ENCODE peak calls at places on chromosomes 3 and 15, in five cellular contexts. Y, J, V, Q and H are unnamed samples.

GRCh38 chr15:73633991-73634495 is 854 bp upstream of the NPTN start:
- DNase-seq in Y (no peak), J (no peak), V (peak), Q (peak), H (peak)

GRCh38 chr3:140522653-140523380 is 155.0 kb upstream of the TRIM42 start:
- DNase-seq in Y (no peak), J (no peak), V (no peak), Q (no peak), H (no peak)

GRCh38 chr3:146449076-146449475 is 20.3 kb downstream of the PLSCR2 start:
- DNase-seq in Y (no peak), J (no peak), V (no peak), Q (no peak), H (no peak)

GRCh38 chr15:63946524-63947065 is 99.7 kb downstream of the DAPK2 start:
- DNase-seq in Y (no peak), J (no peak), V (no peak), Q (no peak), H (no peak)

GRCh38 chr3:107392549-107393165 is 15.4 kb downstream of the CCDC54 start:
- DNase-seq in Y (no peak), J (no peak), V (no peak), Q (peak), H (no peak)

GRCh38 chr15:43168192-43169107 is 16.8 kb upstream of the CCNDBP1 start:
- DNase-seq in Y (no peak), J (no peak), V (no peak), Q (no peak), H (no peak)

GRCh38 chr3:77247063-77247462 is 207.2 kb downstream of the ROBO2 start:
- DNase-seq in Y (no peak), J (no peak), V (no peak), Q (no peak), H (no peak)

GRCh38 chr15:77617507-77618285 is 15.0 kb downstream of the LINGO1 start:
- DNase-seq in Y (no peak), J (no peak), V (peak), Q (no peak), H (no peak)

GRCh38 chr3:16122155-16122554 is 52.3 kb upstream of the GALNT15 start:
- DNase-seq in Y (no peak), J (no peak), V (no peak), Q (no peak), H (no peak)

GRCh38 chr3:178420033-178420432 is 116.2 kb upstream of the KCNMB2 start:
- DNase-seq in Y (no peak), J (no peak), V (no peak), Q (no peak), H (no peak)

GRCh38 chr3:42010530-42010929 is 48.6 kb upstream of the ULK4 start:
- DNase-seq in Y (no peak), J (no peak), V (no peak), Q (no peak), H (no peak)

GRCh38 chr3:177590826-177591225 is 393.5 kb upstream of the TBL1XR1 start:
- DNase-seq in Y (no peak), J (no peak), V (no peak), Q (no peak), H (no peak)

GRCh38 chr15:49232407-49232806 is 62.4 kb downstream of the GALK2 start:
- DNase-seq in Y (no peak), J (no peak), V (no peak), Q (no peak), H (no peak)

DNA sequence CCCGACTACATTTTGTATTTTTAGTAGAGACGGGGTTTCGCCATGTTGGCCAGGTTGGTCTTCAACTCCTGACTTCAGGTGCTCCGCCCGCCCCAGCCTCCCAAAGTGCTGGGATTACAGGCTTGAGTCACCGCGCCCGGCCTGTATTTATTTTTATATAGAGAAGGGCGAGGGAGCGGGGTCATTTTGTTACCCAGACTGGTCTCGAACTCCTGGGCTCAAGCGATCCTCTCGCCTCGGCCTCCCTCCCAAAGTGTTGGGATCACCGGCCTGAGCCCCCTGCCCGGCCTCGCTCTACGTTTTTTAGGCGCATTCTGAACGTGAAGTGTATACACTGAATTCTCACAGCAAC is 514 bp upstream of the PPP4R2 start:
- DNase-seq in Y (peak), J (no peak), V (no peak), Q (no peak), H (no peak)
- H3K4me3 ChIP-seq in Y (peak), J (peak), V (peak), Q (peak), H (peak)

GRCh38 chr3:111621535-111621934 is 26.4 kb upstream of the ZBED2 start:
- DNase-seq in Y (peak), J (no peak), V (peak), Q (no peak), H (no peak)

DNA sequence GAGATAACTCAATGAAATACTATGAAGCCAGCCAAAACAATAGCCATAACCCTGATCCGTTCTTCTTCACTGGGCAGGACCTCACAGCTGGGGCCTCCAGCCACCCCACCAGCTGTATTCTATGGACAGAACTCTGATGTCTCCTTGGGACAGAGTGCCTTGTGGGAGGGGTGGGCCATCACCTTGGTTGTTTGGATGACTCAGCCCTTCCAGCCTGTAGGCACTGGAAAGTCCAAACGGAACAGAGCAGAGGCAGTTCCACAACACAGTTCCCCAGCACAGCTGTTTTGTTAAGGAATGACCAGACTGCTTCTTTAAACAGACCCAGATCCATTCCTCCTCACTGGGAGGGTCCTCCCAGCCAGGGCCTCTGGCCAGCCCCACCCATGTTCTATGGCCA is 31.9 kb upstream of the ZBED2 start:
- DNase-seq in Y (no peak), J (no peak), V (no peak), Q (no peak), H (no peak)
- H3K4me3 ChIP-seq in Y (no peak), J (no peak), V (no peak), Q (no peak), H (no peak)

GRCh38 chr3:52137311-52137710 is 16.9 kb downstream of the POC1A start:
- DNase-seq in Y (no peak), J (no peak), V (no peak), Q (no peak), H (no peak)

GRCh38 chr3:52132930-52133329 is 21.3 kb downstream of the POC1A start:
- DNase-seq in Y (no peak), J (no peak), V (no peak), Q (no peak), H (no peak)

GRCh38 chr3:52134761-52135160 is 19.5 kb downstream of the POC1A start:
- DNase-seq in Y (no peak), J (no peak), V (no peak), Q (no peak), H (no peak)

GRCh38 chr3:52136513-52136912 is 17.7 kb downstream of the POC1A start:
- DNase-seq in Y (no peak), J (no peak), V (no peak), Q (no peak), H (no peak)

DNA sequence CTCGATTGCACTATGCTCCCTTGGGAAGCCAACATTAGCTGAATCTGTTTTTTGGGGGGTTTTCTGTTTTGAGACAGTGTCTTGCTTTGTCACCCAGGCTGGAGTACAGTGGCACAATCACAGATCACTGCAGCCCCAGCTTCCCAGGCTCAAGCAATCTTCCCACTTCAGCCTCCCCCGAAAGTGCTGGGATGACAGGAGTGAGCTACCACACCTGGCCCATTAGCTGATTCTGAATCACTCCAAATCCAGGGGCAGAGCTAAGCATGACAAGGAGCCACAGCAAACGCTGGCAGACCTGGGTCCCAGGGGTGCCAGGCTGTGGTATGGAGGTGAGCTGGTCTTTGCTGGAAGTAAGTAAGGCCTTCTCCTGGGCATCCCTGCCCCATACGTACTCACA is 18.9 kb downstream of the POC1A start:
- DNase-seq in Y (no peak), J (no peak), V (no peak), Q (no peak), H (no peak)
- H3K4me3 ChIP-seq in Y (no peak), J (no peak), V (no peak), Q (no peak), H (no peak)

DNA sequence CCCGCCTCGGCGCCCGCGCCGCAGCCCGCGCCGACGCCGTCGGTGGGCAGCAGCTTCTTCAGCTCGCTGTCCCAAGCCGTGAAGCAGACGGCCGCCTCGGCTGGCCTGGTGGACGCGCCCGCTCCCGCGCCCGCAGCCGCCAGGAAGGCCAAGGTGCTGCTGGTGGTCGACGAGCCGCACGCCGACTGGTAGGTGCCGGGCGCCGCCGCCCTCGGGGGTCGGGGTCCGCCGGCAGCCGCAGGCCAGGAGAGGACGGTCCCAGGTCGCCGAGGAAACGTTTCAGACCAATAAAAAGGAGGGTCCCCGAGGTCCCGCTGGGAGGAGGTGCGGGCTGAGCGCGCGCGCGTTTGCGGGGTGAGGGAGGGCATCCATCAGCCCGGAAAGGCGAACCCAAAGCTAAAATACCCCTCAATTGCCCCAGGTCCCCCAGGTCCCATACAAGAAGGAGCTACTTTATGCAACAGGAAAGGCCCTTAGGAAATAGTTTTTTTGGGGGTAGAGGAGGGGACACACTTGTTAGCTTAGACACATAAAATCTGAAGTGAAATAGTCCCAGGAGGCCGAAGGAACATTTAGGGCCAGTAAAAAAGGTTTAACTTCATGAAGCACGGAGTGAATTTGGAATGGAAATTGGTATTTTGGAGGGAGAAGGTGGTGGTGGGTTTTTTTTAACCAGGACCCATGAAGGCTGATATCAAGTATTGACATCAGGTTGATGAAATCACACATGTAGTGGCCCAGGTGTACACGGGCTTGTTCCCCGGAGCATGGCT is 739 bp downstream of the SYN2 start:
- DNase-seq in Y (no peak), J (no peak), V (no peak), Q (no peak), H (no peak)
- H3K4me3 ChIP-seq in Y (peak), J (no peak), V (no peak), Q (no peak), H (no peak)

GRCh38 chr3:12994357-12994606 is 78.9 kb downstream of the IQSEC1 start:
- DNase-seq in Y (peak), J (no peak), V (peak), Q (no peak), H (no peak)

GRCh38 chr3:12993623-12994356 is 79.4 kb downstream of the IQSEC1 start:
- DNase-seq in Y (peak), J (no peak), V (peak), Q (no peak), H (no peak)

GRCh38 chr3:12996181-12996506 is 77.1 kb downstream of the IQSEC1 start:
- DNase-seq in Y (no peak), J (no peak), V (no peak), Q (no peak), H (no peak)

GRCh38 chr3:12994607-12995388 is 78.4 kb downstream of the IQSEC1 start:
- DNase-seq in Y (peak), J (peak), V (peak), Q (no peak), H (no peak)

GRCh38 chr3:12995389-12996180 is 77.6 kb downstream of the IQSEC1 start:
- DNase-seq in Y (no peak), J (no peak), V (no peak), Q (no peak), H (no peak)
- H3K4me3 ChIP-seq in Y (peak), J (peak), V (peak), Q (no peak), H (no peak)

DNA sequence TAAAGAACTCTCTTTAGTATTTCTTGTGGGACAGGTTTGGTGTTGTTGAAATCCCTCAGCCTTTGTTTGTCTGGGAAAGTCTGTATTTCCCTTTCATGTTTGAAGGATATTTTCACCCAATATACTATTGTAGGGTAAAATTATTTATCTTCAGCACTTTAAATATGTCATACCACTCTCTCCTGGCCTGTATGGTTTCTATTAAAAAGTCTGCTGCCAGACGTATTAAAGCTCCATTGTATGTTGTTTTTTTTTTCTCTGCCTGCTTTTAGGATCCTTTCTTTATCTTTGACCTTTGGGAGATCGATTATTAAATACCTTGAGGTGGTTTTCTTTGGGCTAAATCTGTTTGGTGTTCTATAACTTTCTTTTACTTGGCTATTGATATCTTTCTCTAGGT is 119.0 kb upstream of the TBC1D5 start:
- DNase-seq in Y (no peak), J (no peak), V (no peak), Q (no peak), H (no peak)
- H3K4me3 ChIP-seq in Y (no peak), J (no peak), V (no peak), Q (no peak), H (no peak)

GRCh38 chr15:34047893-34048775 is 9.1 kb upstream of the AVEN start:
- DNase-seq in Y (no peak), J (no peak), V (no peak), Q (no peak), H (no peak)

GRCh38 chr15:34043391-34043790 is 4.4 kb upstream of the AVEN start:
- DNase-seq in Y (no peak), J (no peak), V (no peak), Q (no peak), H (no peak)

GRCh38 chr15:34049096-34049495 is 10.1 kb upstream of the AVEN start:
- DNase-seq in Y (no peak), J (no peak), V (no peak), Q (peak), H (no peak)

GRCh38 chr15:34043813-34044212 is 4.8 kb upstream of the AVEN start:
- DNase-seq in Y (no peak), J (no peak), V (no peak), Q (no peak), H (no peak)

DNA sequence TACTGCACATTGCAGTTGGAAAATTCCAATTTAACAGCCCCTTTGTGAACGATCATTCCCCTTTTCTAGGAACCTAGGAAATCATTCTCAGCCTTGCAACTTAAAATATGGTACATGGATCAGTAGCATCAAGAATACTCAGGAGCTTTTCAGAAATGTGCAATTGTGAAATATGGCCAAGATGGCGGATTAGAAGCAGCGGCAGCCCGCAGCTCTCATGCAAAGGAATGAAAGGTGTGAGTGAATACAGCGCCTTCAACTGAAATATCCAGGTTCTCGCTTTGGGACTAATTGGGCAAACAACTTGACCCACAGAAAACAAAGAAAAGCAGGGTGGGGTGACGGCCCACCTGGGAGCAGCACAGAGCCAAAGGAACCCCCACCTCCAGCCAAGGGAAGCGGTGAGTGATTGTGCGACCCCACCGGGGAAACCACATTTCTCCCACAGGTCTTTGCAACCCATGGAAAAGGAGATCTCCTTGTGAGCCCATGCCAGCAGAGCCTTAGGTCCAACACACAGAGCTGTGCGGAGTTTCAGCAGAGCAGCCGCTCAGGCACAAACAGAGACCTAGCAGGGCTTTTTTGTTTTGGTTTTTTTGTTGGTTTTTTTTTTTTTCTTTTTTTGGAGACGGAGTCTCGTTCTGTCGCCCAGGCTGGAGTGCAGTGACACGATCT is 7.6 kb upstream of the AVEN start:
- DNase-seq in Y (no peak), J (no peak), V (no peak), Q (no peak), H (no peak)
- H3K4me3 ChIP-seq in Y (no peak), J (no peak), V (no peak), Q (no peak), H (no peak)